ENCODE peak calls at places on chromosomes 1 and 21, in six cellular contexts. G is HAP-1, Z is iPS DF 6.9, O is GM23248, U is H1, C is body of pancreas. X is an unnamed sample. For H3K27me3 and H3K36me3, the result is how much of the 10 kb centered on the place peaks cover.

GRCh38 chr1:17027403-17027802 is 15.7 kb upstream of the ATP13A2 start:
- DNase-seq in Z (no peak), G (peak), U (no peak), O (peak), C (peak), X (no peak)

GRCh38 chr21:34836103-34836932 is 167.5 kb downstream of the CLIC6 start:
- DNase-seq in O (peak), G (no peak), U (no peak), C (peak), Z (no peak), X (no peak)

GRCh38 chr1:15885701-15886612 is 38.5 kb downstream of the SPEN start:
- DNase-seq in G (peak), U (peak), Z (peak), C (peak), O (peak), X (peak)

GRCh38 chr1:50279622-50280320 is 143.5 kb downstream of the DMRTA2 start:
- DNase-seq in G (peak), C (no peak), O (peak), Z (no peak), U (no peak), X (peak)

GRCh38 chr1:240495652-240496051 is 116.3 kb downstream of the GREM2 start:
- DNase-seq in O (no peak), G (no peak), Z (no peak), U (no peak), C (no peak), X (no peak)

GRCh38 chr1:16019580-16020277 is 1.9 kb upstream of the HSPB7 start:
- DNase-seq in O (peak), G (no peak), U (no peak), C (no peak), Z (no peak), X (no peak)

GRCh38 chr1:79737193-79737592 is 730.7 kb upstream of the ADGRL4 start:
- DNase-seq in C (no peak), U (no peak), O (no peak), G (no peak), Z (no peak), X (no peak)

GRCh38 chr1:63704443-63704842 is 69.4 kb upstream of the ROR1 start:
- DNase-seq in C (peak), O (no peak), U (no peak), G (no peak), Z (no peak), X (no peak)

GRCh38 chr1:27322569-27323116 is 680 bp downstream of the TMEM222 start:
- DNase-seq in U (no peak), C (no peak), Z (no peak), G (no peak), O (peak), X (peak)

GRCh38 chr1:212856755-212857154 is 1.3 kb upstream of the FLVCR1 start:
- DNase-seq in U (no peak), O (no peak), C (no peak), G (no peak), Z (no peak), X (no peak)

GRCh38 chr1:92502247-92502646 is 15.5 kb upstream of the GFI1 start:
- DNase-seq in Z (no peak), O (peak), U (no peak), C (no peak), G (no peak), X (no peak)

GRCh38 chr1:50447961-50448360 is 24.7 kb upstream of the DMRTA2 start:
- DNase-seq in O (peak), Z (no peak), G (no peak), C (no peak), U (no peak), X (no peak)

GRCh38 chr1:11473635-11474034 is 5.3 kb upstream of the DISP3 start:
- DNase-seq in U (no peak), G (peak), Z (peak), C (no peak), O (peak), X (peak)
- H3K27me3 ChIP-seq in U (under half), G (under half), Z (under half), C (under half), O (under half), X (under half)

GRCh38 chr1:159171254-159171687 is at the start of gene CADM3:
- DNase-seq in Z (no peak), C (no peak), U (no peak), G (no peak), O (no peak), X (no peak)

GRCh38 chr1:159170639-159171038 is 776 bp upstream of the CADM3 start:
- DNase-seq in C (no peak), G (no peak), Z (no peak), O (no peak), U (no peak), X (no peak)

GRCh38 chr1:159173303-159173702 is 1.9 kb downstream of the CADM3 start:
- DNase-seq in G (no peak), O (no peak), U (no peak), Z (no peak), C (no peak), X (no peak)

GRCh38 chr1:159172599-159173291 is 1.3 kb downstream of the CADM3 start:
- DNase-seq in C (no peak), Z (no peak), G (no peak), O (no peak), U (no peak), X (no peak)

GRCh38 chr1:159171688-159172501 is 480 bp downstream of the CADM3 start:
- DNase-seq in U (no peak), G (no peak), Z (no peak), O (no peak), C (no peak), X (no peak)
- H3K4me3 ChIP-seq in U (peak), G (no peak), Z (peak), O (no peak), C (no peak), X (no peak)

GRCh38 chr1:18312961-18313360 is 167.8 kb upstream of the KLHDC7A start:
- DNase-seq in G (no peak), Z (no peak), C (no peak), U (no peak), O (no peak), X (no peak)
- H3K36me3 ChIP-seq in G (under half), Z (under half), C (under half), U (under half), O (under half), X (under half)

DNA sequence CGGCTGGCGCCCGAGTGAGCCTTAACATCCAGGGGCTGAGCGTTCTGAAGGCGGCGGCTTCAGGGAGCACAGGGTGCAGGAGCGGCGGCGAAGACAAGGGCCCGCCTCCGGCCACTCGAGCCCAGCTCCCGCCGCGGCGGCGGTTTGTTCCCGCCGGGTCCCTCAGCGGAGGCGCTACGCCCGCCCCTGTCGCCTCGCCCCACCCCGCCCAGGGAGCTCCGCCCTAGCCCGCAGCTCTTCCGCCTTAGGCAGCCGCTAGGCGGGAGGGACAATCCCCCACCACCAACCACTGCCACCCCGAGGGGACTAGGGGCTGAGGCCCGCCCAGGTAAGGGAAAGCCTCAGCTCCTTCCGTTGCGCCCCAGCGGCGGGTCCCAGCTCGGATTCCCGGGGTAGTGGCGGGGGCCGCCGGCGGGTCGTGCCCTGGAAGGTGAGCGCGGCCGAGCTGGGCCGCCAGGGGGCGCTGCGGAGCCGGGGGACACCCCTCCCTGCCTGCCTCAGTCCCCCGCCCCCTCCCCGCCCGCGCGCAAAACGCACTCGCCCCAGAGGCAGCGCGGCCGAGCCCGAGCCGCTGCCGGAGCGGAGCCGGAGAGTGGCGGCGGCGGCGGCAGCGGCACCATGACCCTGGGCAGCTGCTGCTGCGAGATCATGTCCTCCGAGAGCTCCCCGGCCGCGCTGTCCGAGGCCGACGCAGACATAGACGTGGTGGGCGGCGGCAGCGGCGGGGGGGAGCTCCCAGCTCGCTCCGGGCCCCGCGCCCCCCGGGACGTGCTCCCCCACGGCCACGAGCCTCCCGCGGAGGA is at the start of gene FOXD2:
- DNase-seq in U (peak), G (peak), O (peak), C (peak), Z (no peak), X (peak)
- H3K27me3 ChIP-seq in U (half or more), G (under half), O (under half), C (under half), Z (half or more), X (under half)

X was measured in Caco-2.